ENCODE peak calls at places on chromosomes 2 and 18, in four cellular contexts. U is CD8-positive, alpha-beta T cell; S is HepG2; G is GM12878. J is an unnamed sample.

GRCh38 chr2:100796499-100797100 is 23.3 kb upstream of the NPAS2 start:
- DNase-seq in U (no peak), S (peak; percentile 93), G (no peak), J (no peak)

GRCh38 chr2:201234167-201235139 is 25.9 kb upstream of the CASP8 start:
- DNase-seq in U (peak; percentile 23), S (no peak), G (no peak), J (no peak)

GRCh38 chr18:78922856-78923255 is 56.8 kb upstream of the SALL3 start:
- DNase-seq in U (no peak), S (no peak), G (no peak), J (no peak)

GRCh38 chr2:208929489-208929864 is 494.4 kb upstream of the MAP2 start:
- DNase-seq in U (no peak), S (no peak), G (no peak), J (no peak)

GRCh38 chr2:121363632-121364420 is 78.8 kb upstream of the TFCP2L1 start:
- DNase-seq in U (no peak), S (no peak), G (no peak), J (peak; percentile 72)

GRCh38 chr2:59236723-59237122 is 995.6 kb upstream of the FANCL start:
- DNase-seq in U (no peak), S (no peak), G (no peak), J (no peak)

GRCh38 chr2:121266543-121267106 is 18.4 kb downstream of the TFCP2L1 start:
- DNase-seq in U (no peak), S (no peak), G (no peak), J (no peak)

GRCh38 chr2:215136669-215137328 is 1.6 kb downstream of the ABCA12 start:
- DNase-seq in U (no peak), S (no peak), G (peak; percentile 72), J (peak; percentile 19)

GRCh38 chr18:8675057-8675456 is 30.3 kb upstream of the MTCL1 start:
- DNase-seq in U (no peak), S (no peak), G (no peak), J (no peak)

GRCh38 chr2:60530660-60531276 is 22.7 kb downstream of the BCL11A start:
- DNase-seq in U (no peak), S (peak; percentile 84), G (no peak), J (peak; percentile 44)

GRCh38 chr2:240437861-240438809 is 2.7 kb downstream of the GPC1 start:
- DNase-seq in U (peak; percentile 68), S (peak; percentile 51), G (no peak), J (peak; percentile 55)

GRCh38 chr18:7749510-7749981 is 182.4 kb downstream of the PTPRM start:
- DNase-seq in U (no peak), S (peak; percentile 73), G (no peak), J (no peak)

GRCh38 chr2:66440011-66440542 is 5.2 kb downstream of the MEIS1 start:
- DNase-seq in U (no peak), S (no peak), G (no peak), J (peak; percentile 64)

GRCh38 chr2:109108740-109109139 is 20.3 kb upstream of the SH3RF3 start:
- DNase-seq in U (no peak), S (no peak), G (no peak), J (no peak)

GRCh38 chr18:28183418-28184078 is 6.6 kb upstream of the CDH2 start:
- DNase-seq in U (no peak), S (peak; percentile 82), G (no peak), J (no peak)

GRCh38 chr2:226063704-226064390 is 664.3 kb downstream of the NYAP2 start:
- DNase-seq in U (no peak), S (no peak), G (no peak), J (peak; percentile 41)

GRCh38 chr2:10620481-10620880 is 69.3 kb downstream of the NOL10 start:
- DNase-seq in U (no peak), S (no peak), G (no peak), J (peak; percentile 88)

GRCh38 chr2:5479265-5479928 is 212.8 kb upstream of the SOX11 start:
- DNase-seq in U (no peak), S (no peak), G (no peak), J (no peak)

GRCh38 chr2:1493361-1494126 is 80.3 kb downstream of the TPO start:
- DNase-seq in U (no peak), S (no peak), G (no peak), J (no peak)

GRCh38 chr18:49006641-49007136 is 55.9 kb upstream of the SMAD7 start:
- DNase-seq in U (no peak), S (no peak), G (no peak), J (peak; percentile 22)

GRCh38 chr18:68428026-68428425 is 286.9 kb downstream of the TMX3 start:
- DNase-seq in U (no peak), S (no peak), G (no peak), J (peak; percentile 90)

GRCh38 chr2:233418761-233419625 is 64.7 kb downstream of the DGKD start:
- DNase-seq in U (peak; percentile 65), S (no peak), G (peak; percentile 62), J (peak; percentile 42)

GRCh38 chr2:23322813-23323212 is 62.2 kb upstream of the KLHL29 start:
- DNase-seq in U (no peak), S (no peak), G (no peak), J (no peak)

GRCh38 chr18:21669736-21670135 is 34.8 kb downstream of the ABHD3 start:
- DNase-seq in U (no peak), S (no peak), G (no peak), J (no peak)

GRCh38 chr2:239918749-239919148 is 106.4 kb downstream of the NDUFA10 start:
- DNase-seq in U (peak; percentile 5), S (no peak), G (no peak), J (no peak)

GRCh38 chr2:75605770-75606535 is 40.6 kb upstream of the MRPL19 start:
- DNase-seq in U (no peak), S (peak; percentile 69), G (no peak), J (peak; percentile 97)

GRCh38 chr2:174012347-174013309 is 47.5 kb upstream of the SP3 start:
- DNase-seq in U (peak; percentile 44), S (no peak), G (no peak), J (peak; percentile 46)

GRCh38 chr2:180196419-180196977 is 189.4 kb upstream of the CWC22 start:
- DNase-seq in U (no peak), S (no peak), G (no peak), J (no peak)

GRCh38 chr2:125471963-125472362 is 1184.0 kb upstream of the GYPC start:
- DNase-seq in U (no peak), S (peak; percentile 16), G (no peak), J (no peak)

GRCh38 chr2:105739408-105739807 is 5.3 kb upstream of the NCK2 start:
- DNase-seq in U (no peak), S (no peak), G (no peak), J (no peak)

GRCh38 chr18:57621252-57621607 is 406 bp downstream of the NARS1 start:
- DNase-seq in U (no peak), S (no peak), G (no peak), J (no peak)

DNA sequence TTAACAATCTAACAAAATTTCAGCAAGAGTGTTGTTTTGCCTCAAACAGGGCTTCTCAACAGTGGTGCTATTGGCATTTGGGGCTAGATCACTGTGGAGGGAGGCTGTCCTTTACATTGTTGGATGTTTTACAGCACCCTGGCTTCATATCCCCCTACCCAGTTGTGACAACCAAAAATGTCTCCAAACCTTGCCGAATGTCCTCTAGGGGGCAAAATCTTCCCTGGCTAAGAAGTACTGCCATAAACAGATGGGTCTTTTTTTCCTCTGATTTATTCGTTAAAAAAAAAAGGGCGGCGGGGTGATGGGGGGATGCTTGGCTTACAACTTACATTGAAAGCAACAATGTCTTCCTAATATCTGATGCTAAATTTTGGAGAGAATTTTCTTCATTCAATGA is 207.6 kb upstream of the CCDC150 start:
- DNase-seq in U (no peak), S (peak; percentile 29), G (no peak), J (peak; percentile 16)
- TF ChIP-seq CTCF in U (no peak), S (peak; percentile 45), G (peak; percentile 15), J (peak; percentile 60)

GRCh38 chr18:67139899-67140298 is 376.6 kb downstream of the DSEL start:
- DNase-seq in U (no peak), S (no peak), G (no peak), J (no peak)
- H3K4me3 ChIP-seq in U (no peak overlapping the region), S (no peak overlapping the region), G (no peak overlapping the region), J (no peak overlapping the region)

GRCh38 chr2:65017335-65017734 is 28.1 kb downstream of the SLC1A4 start:
- DNase-seq in U (no peak), S (no peak), G (no peak), J (no peak)
- TF ChIP-seq CTCF in U (no peak), S (no peak), G (peak; percentile 46), J (peak; percentile 35)

GRCh38 chr2:177610813-177611212 is 218.2 kb downstream of the AGPS start:
- DNase-seq in U (no peak), S (no peak), G (no peak), J (no peak)
- H3K4me3 ChIP-seq in U (no peak overlapping the region), S (no peak overlapping the region), G (no peak overlapping the region), J (no peak overlapping the region)

GRCh38 chr18:286515-287310 is 18.9 kb upstream of the THOC1 start:
- DNase-seq in U (no peak), S (peak; percentile 20), G (no peak), J (peak; percentile 54)
- TF ChIP-seq CTCF in U (no peak), S (peak; percentile 64), G (peak; percentile 6), J (peak; percentile 69)

DNA sequence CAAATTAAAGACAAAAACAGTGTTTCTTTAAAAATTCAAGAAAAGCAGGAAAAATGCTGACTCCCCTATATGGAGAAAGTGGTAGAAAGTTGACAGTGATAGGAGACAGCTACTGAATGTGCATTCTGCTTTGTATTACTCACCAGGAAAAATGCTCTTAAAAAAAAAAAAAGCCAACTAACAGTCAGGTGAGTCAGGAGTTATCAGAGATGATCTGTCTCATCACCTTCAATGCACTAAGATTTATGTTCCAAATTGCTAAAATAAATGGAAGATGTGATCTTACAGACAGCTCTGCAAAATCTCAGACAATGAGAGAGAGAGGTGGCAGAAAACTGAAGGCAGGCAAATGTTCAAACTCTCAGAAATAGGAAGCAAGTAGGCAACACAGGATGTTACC is 47.6 kb upstream of the ZNF521 start:
- DNase-seq in U (no peak), S (no peak), G (no peak), J (no peak)
- H3K4me3 ChIP-seq in U (no peak overlapping the region), S (no peak overlapping the region), G (no peak overlapping the region), J (no peak overlapping the region)